ENCODE peak calls at places on chromosomes 2 and 18, in four cellular contexts. W, G, P and Q are unnamed samples.

GRCh38 chr2:30234180-30234971 is 3.0 kb downstream of the LBH start:
- DNase-seq in P (peak), G (peak), W (no peak), Q (peak)

GRCh38 chr2:37156071-37156856 is 516 bp downstream of the EIF2AK2 start:
- DNase-seq in W (peak), G (peak), P (peak), Q (peak)

GRCh38 chr2:26942543-26943295 is 27.7 kb upstream of the MAPRE3 start:
- DNase-seq in P (peak), G (peak), W (peak), Q (peak)

GRCh38 chr2:120079647-120080046 is 66.8 kb downstream of the EPB41L5 start:
- DNase-seq in W (no peak), P (no peak), G (no peak), Q (no peak)

GRCh38 chr2:160433466-160434172 is 60.0 kb downstream of the RBMS1 start:
- DNase-seq in G (no peak), W (no peak), P (peak), Q (no peak)

GRCh38 chr2:239930871-239931771 is 94.0 kb downstream of the NDUFA10 start:
- DNase-seq in G (no peak), P (no peak), W (no peak), Q (no peak)

GRCh38 chr2:41736105-41736567 is 311.7 kb upstream of the PKDCC start:
- DNase-seq in P (peak), W (no peak), G (no peak), Q (peak)

GRCh38 chr2:225806105-225806504 is 406.6 kb downstream of the NYAP2 start:
- DNase-seq in G (no peak), W (no peak), P (no peak), Q (no peak)

GRCh38 chr2:219122197-219122965 is 38.2 kb downstream of the NHEJ1 start:
- DNase-seq in P (no peak), W (no peak), G (no peak), Q (no peak)

GRCh38 chr2:133266926-133267590 is 301.2 kb downstream of the NCKAP5 start:
- DNase-seq in P (no peak), G (no peak), W (no peak), Q (no peak)

GRCh38 chr2:75561566-75562512 is 1.1 kb upstream of the EVA1A start:
- DNase-seq in W (no peak), P (no peak), G (no peak), Q (no peak)

GRCh38 chr2:70995227-70995729 is 605 bp upstream of the TEX261 start:
- DNase-seq in P (peak), W (peak), G (no peak), Q (peak)

GRCh38 chr2:233063976-233064411 is 3.9 kb downstream of the INPP5D start:
- DNase-seq in G (no peak), W (no peak), P (no peak), Q (no peak)

DNA sequence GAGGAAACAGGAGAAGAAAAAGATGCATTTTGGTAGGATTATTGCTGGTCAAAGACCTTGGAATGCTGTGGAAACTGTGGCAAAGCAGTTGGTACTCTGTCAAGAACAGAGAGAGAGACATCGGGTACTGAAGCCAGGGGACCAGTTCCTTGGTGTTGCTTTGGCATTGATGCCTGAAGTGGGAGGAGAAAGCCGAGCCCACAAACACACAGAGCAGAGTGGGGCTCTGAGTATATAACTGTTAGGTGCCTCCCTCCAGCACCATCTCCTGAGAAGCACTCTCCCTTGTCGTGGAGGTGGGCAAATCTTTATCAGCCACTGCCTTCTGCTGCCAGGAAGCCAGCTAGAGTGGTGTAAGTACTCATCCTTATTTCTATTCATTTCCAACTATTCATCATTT is at the start of gene SLC14A1:
- DNase-seq in W (no peak), P (peak), G (no peak), Q (no peak)
- H3K4me3 ChIP-seq in W (no peak), P (peak), G (no peak), Q (no peak)

GRCh38 chr2:65918760-65919187 is 486.4 kb upstream of the SPRED2 start:
- DNase-seq in G (no peak), W (no peak), P (no peak), Q (no peak)
- TF ChIP-seq CTCF in G (no peak), W (no peak), P (no peak), Q (no peak)

GRCh38 chr18:27184115-27185024 is 738 bp downstream of the CHST9 start:
- DNase-seq in W (peak), P (no peak), G (no peak), Q (no peak)
- H3K4me3 ChIP-seq in W (peak), P (no peak), G (peak), Q (no peak)

GRCh38 chr2:50398101-50398500 is 633.8 kb downstream of the NRXN1 start:
- DNase-seq in P (no peak), W (no peak), G (no peak), Q (no peak)

GRCh38 chr2:50401772-50402653 is 629.9 kb downstream of the NRXN1 start:
- DNase-seq in W (peak), P (peak), G (peak), Q (peak)

GRCh38 chr2:50402654-50402960 is 629.3 kb downstream of the NRXN1 start:
- DNase-seq in W (no peak), P (no peak), G (no peak), Q (no peak)
- TF ChIP-seq CTCF in W (no peak), P (no peak), G (no peak), Q (no peak)

GRCh38 chr2:237687666-237688065 is 60.3 kb downstream of the LRRFIP1 start:
- DNase-seq in G (peak), W (peak), P (peak), Q (peak)
- H3K4me3 ChIP-seq in G (no peak), W (no peak), P (no peak), Q (no peak)

DNA sequence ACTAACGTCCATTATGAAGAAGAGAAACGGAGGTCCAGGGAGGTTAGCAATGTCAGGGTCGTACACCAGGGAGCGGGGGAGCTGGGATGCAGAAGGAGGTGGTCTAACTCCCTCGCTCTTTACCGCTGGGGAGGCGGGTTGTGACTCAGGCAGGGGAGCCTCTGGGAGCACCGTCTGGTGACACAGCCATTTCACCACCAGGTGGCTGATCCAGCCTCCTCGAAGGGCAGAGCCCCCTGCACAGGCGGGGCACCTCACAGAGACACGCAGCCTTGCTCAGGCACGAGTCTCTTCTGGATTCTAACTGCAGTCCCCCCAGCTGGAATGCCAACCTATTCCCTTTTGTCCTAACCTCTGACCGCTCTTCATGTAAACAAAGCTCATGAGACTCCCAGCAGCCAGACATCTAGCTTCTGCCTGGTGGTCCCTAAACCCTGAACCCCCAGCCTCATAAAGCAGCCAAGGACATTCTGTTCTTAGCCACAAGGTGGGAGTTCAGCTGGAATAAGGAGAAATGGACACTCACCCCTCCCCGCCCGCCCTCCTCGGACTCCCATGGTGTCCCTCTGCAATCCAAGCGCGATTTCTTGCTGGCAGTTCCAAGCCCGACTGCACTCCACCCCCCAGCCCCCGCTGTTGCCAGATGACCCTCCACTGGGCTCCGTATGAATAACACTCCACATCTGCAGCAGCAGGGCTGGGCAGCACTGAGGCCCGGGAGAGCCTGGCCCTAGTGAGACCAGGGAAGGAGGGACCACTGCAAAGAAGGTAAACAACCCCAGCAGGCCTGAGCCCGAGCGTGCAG is 84.4 kb downstream of the TNS1 start:
- DNase-seq in W (peak), G (no peak), P (no peak), Q (peak)
- TF ChIP-seq CTCF in W (no peak), G (peak), P (peak), Q (peak)

DNA sequence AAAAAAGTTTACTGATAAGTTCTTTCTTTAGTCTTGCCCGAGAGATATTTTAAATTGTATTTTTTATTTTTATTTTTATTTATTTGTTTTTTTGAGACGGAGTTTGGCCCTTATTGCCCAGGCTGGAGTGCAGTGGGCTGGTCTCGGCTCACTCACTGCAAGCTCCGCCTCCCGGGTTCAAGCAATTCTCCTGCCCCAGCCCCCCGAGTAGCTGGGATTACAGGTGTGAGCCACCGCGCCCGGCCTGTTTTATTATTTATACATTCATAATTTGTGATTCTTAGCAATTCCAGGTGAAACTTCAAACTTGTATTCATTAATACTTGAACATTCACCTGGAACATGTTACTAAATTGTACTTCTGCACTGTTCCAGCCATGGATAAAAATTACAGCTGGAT is 2.9 kb downstream of the CREB1 start:
- DNase-seq in P (no peak), W (no peak), G (no peak), Q (no peak)
- H3K4me3 ChIP-seq in P (no peak), W (no peak), G (no peak), Q (peak)

DNA sequence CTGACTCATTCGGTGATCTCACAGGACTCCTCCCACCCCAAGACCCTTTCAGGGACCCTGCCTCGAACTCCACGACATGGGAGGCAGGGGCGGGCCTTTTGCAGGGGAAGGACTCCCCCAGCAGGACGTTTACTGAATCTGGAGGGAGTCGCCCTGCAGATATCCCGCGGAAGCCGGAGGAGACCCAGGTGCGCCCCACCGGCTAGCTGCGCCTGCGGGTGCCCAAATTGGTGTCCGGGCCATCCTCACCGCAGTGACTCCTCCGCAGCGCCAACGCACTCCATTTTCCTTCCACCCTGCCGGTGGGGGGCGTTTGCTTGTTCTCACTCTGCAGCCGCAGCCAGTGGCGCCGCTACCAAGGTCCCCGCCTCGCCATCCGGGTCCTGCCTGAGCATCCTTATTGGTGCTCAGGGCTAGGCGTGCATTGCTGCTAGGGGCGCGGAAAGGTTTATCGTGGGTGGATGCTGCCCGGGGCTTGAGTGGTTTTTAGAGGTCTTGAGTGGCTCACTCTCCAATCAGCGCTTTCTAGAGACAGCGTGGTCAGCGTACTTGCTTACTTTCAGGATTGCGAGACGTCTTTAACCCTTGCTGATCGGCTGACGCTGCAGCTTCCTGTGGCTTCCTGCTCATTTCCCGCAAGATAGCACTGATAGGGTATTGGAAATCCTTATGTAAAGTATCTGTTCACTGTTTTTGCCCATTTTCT is 81.4 kb downstream of the BIN1 start:
- DNase-seq in P (peak), G (peak), W (peak), Q (peak)
- TF ChIP-seq CTCF in P (peak), G (no peak), W (no peak), Q (peak)

DNA sequence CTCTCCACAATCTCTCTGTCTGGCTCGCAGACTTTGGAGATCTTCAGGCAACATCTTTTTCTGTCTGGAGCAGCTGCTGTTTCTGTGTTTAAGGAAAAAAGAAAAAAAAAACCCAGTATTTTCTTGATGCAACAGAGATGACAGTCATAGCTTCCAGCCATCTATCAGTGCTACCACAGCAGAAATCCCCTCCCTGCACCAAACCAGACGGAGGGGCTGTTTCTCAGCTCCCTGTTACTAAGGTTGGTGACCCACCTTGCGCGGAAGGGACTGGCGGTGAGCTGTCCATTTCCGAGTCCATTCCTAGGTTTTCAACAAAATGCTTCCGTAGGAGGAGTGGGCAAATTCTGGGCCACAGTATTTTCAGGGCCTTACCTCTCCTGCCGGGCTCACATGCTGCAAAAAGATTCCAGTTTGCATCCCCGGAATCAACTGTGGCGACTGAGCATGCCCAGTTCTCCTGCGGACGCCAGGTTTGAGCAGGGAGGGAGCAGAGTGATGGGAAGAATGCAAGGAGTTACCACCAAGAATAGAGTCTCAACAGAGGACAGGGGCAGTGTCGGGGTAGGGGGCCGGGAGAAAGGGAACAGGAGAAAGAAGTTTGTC is 1.2 kb downstream of the SLC4A10 start:
- DNase-seq in G (no peak), P (no peak), W (peak), Q (no peak)
- H3K4me3 ChIP-seq in G (no peak), P (no peak), W (no peak), Q (no peak)

GRCh38 chr2:188976545-188977268 is 2.5 kb downstream of the COL3A1 start:
- DNase-seq in P (peak), G (no peak), W (peak), Q (no peak)

GRCh38 chr2:188979730-188980123 is 5.6 kb downstream of the COL3A1 start:
- DNase-seq in P (peak), W (no peak), G (no peak), Q (no peak)

GRCh38 chr2:188979119-188979729 is 5.1 kb downstream of the COL3A1 start:
- DNase-seq in W (no peak), P (peak), G (no peak), Q (no peak)

GRCh38 chr2:188975497-188976102 is 1.4 kb downstream of the COL3A1 start:
- DNase-seq in P (peak), G (peak), W (no peak), Q (no peak)

GRCh38 chr2:188978291-188979081 is 4.3 kb downstream of the COL3A1 start:
- DNase-seq in W (no peak), G (no peak), P (peak), Q (peak)
- TF ChIP-seq CTCF in W (no peak), G (no peak), P (peak), Q (peak)